ENCODE peak calls at places on chromosome 18, in seven cellular contexts. C is B cell, A is nephron progenitor cell, N is kidney epithelial cell, R is GM20000, U is IMR-90, F is AG09309. V is an unnamed sample.

GRCh38 chr18:8536226-8536625 is 73.0 kb upstream of the RAB12 start:
- DNase-seq in C (no peak), A (no peak), N (no peak), R (no peak), U (no peak), F (no peak), V (no peak)

GRCh38 chr18:80148316-80149199 is 39.5 kb downstream of the ADNP2 start:
- DNase-seq in C (peak), A (no peak), N (no peak), R (no peak), U (no peak), F (no peak), V (no peak)

GRCh38 chr18:63067939-63068338 is 251.6 kb downstream of the BCL2 start:
- DNase-seq in C (no peak), A (no peak), N (no peak), R (no peak), U (no peak), F (no peak), V (no peak)

GRCh38 chr18:26468931-26469340 is 79.4 kb downstream of the KCTD1 start:
- DNase-seq in C (peak), A (peak), N (no peak), R (peak), U (no peak), F (no peak), V (peak)

GRCh38 chr18:48663931-48664847 is 125.4 kb downstream of the CTIF start:
- DNase-seq in C (peak), A (peak), N (no peak), R (peak), U (peak), F (no peak), V (peak)

GRCh38 chr18:63262369-63263335 is 56.9 kb downstream of the BCL2 start:
- DNase-seq in C (no peak), A (no peak), N (no peak), R (no peak), U (no peak), F (no peak), V (no peak)

GRCh38 chr18:61606759-61607158 is 273.5 kb downstream of the CDH20 start:
- DNase-seq in C (no peak), A (peak), N (peak), R (no peak), U (peak), F (peak), V (no peak)

GRCh38 chr18:59268722-59269562 is 4.3 kb downstream of the RAX start:
- DNase-seq in C (peak), A (peak), N (no peak), R (peak), U (no peak), F (no peak), V (peak)

GRCh38 chr18:75727479-75727878 is 300.0 kb upstream of the SMIM21 start:
- DNase-seq in C (peak), A (peak), N (no peak), R (peak), U (peak), F (peak), V (peak)

GRCh38 chr18:3616142-3616541 is 166.2 kb downstream of the TGIF1 start:
- DNase-seq in C (no peak), A (no peak), N (no peak), R (no peak), U (no peak), F (no peak), V (no peak)

GRCh38 chr18:7987284-7987976 is 420.3 kb downstream of the PTPRM start:
- DNase-seq in C (no peak), A (no peak), N (no peak), R (no peak), U (peak), F (peak), V (no peak)

GRCh38 chr18:47772374-47773248 is 157.8 kb downstream of the SMAD2 start:
- DNase-seq in C (peak), A (peak), N (peak), R (peak), U (peak), F (peak), V (peak)

GRCh38 chr18:8232791-8233190 is 376.4 kb upstream of the RAB12 start:
- DNase-seq in C (no peak), A (no peak), N (no peak), R (no peak), U (no peak), F (no peak), V (no peak)

GRCh38 chr18:10234281-10234680 is 220.2 kb upstream of the APCDD1 start:
- DNase-seq in C (no peak), A (no peak), N (no peak), R (no peak), U (peak), F (no peak), V (no peak)

GRCh38 chr18:78113445-78113844 is 863.8 kb downstream of the GALR1 start:
- DNase-seq in C (no peak), A (no peak), N (no peak), R (no peak), U (no peak), F (no peak), V (no peak)

GRCh38 chr18:59279193-59279592 is 5.9 kb upstream of the RAX start:
- DNase-seq in C (no peak), A (no peak), N (no peak), R (no peak), U (no peak), F (peak), V (no peak)

GRCh38 chr18:519019-519879 is 18.7 kb upstream of the COLEC12 start:
- DNase-seq in C (no peak), A (no peak), N (no peak), R (peak), U (peak), F (no peak), V (peak)

GRCh38 chr18:40877096-40877495 is 1077.9 kb upstream of the PIK3C3 start:
- DNase-seq in C (no peak), A (no peak), N (peak), R (no peak), U (peak), F (no peak), V (no peak)

GRCh38 chr18:61308009-61308408 is 25.2 kb upstream of the CDH20 start:
- DNase-seq in C (no peak), A (no peak), N (no peak), R (no peak), U (no peak), F (no peak), V (no peak)

GRCh38 chr18:48293954-48294893 is 115.0 kb downstream of the ZBTB7C start:
- DNase-seq in C (no peak), A (no peak), N (no peak), R (no peak), U (no peak), F (no peak), V (no peak)

GRCh38 chr18:49886891-49887764 is 73.8 kb upstream of the ACAA2 start:
- DNase-seq in C (no peak), A (no peak), N (no peak), R (no peak), U (no peak), F (no peak), V (no peak)

GRCh38 chr18:8139127-8139591 is 470.1 kb upstream of the RAB12 start:
- DNase-seq in C (no peak), A (no peak), N (no peak), R (no peak), U (no peak), F (no peak), V (no peak)

GRCh38 chr18:9337875-9338274 is 3.3 kb downstream of the TWSG1 start:
- DNase-seq in C (no peak), A (no peak), N (no peak), R (peak), U (peak), F (no peak), V (peak)

GRCh38 chr18:56148373-56148772 is 490.0 kb downstream of the TXNL1 start:
- DNase-seq in C (no peak), A (no peak), N (peak), R (no peak), U (peak), F (peak), V (no peak)

GRCh38 chr18:8960740-8961657 is 141.5 kb upstream of the NDUFV2 start:
- DNase-seq in C (no peak), A (no peak), N (peak), R (no peak), U (peak), F (no peak), V (no peak)

GRCh38 chr18:48947102-48947501 is 3.7 kb downstream of the SMAD7 start:
- DNase-seq in C (no peak), A (no peak), N (no peak), R (no peak), U (no peak), F (no peak), V (no peak)

GRCh38 chr18:43013489-43013888 is 102.0 kb downstream of the RIT2 start:
- DNase-seq in C (no peak), A (no peak), N (no peak), R (no peak), U (no peak), F (no peak), V (no peak)

GRCh38 chr18:48857023-48857694 is 93.6 kb downstream of the SMAD7 start:
- DNase-seq in C (no peak), A (no peak), N (no peak), R (no peak), U (no peak), F (no peak), V (no peak)

GRCh38 chr18:13139885-13140450 is 78.6 kb upstream of the LDLRAD4 start:
- DNase-seq in C (no peak), A (no peak), N (no peak), R (no peak), U (no peak), F (no peak), V (no peak)
- TF ChIP-seq CTCF in C (no peak), A (no peak), N (no peak), R (peak), U (no peak), F (no peak), V (no peak)

GRCh38 chr18:1663879-1664705 is 759.4 kb downstream of the ADCYAP1 start:
- DNase-seq in C (peak), A (peak), N (no peak), R (peak), U (no peak), F (no peak), V (peak)
- TF ChIP-seq CTCF in C (peak), A (peak), N (peak), R (peak), U (peak), F (peak), V (peak)

GRCh38 chr18:45713239-45713638 is 10.7 kb upstream of the SLC14A1 start:
- DNase-seq in C (no peak), A (no peak), N (no peak), R (no peak), U (no peak), F (no peak), V (no peak)

GRCh38 chr18:45702871-45703270 is 21.1 kb upstream of the SLC14A1 start:
- DNase-seq in C (no peak), A (no peak), N (no peak), R (no peak), U (peak), F (no peak), V (no peak)

GRCh38 chr18:45708831-45709230 is 15.2 kb upstream of the SLC14A1 start:
- DNase-seq in C (no peak), A (no peak), N (no peak), R (no peak), U (no peak), F (no peak), V (no peak)
- TF ChIP-seq CTCF in C (no peak), A (no peak), N (no peak), R (no peak), U (no peak), F (no peak), V (no peak)

DNA sequence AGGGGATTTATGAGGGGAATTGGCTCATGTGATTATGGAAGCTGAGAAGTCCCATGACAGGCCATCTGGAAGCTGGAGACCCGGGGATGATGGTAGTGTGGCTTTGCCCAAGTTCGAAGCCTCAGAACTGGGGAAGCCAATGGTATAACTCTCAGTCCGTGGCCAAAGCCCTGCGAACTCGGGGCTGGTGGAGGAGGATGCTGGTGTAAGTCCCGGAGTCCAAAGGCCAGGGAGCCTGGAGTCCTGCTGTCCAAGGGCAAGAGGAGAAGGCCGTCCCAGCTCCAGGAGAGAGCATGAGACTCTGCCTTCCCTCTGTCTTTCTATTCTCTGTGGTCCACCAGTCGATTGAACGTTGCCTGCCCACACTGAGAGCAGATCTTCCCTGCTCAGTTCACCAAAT is 43.2 kb upstream of the CABLES1 start:
- DNase-seq in C (no peak), A (no peak), N (no peak), R (no peak), U (no peak), F (no peak), V (no peak)
- TF ChIP-seq CTCF in C (no peak), A (no peak), N (no peak), R (no peak), U (no peak), F (no peak), V (no peak)

GRCh38 chr18:67278984-67279383 is 237.5 kb downstream of the DSEL start:
- DNase-seq in C (no peak), A (no peak), N (no peak), R (no peak), U (no peak), F (no peak), V (no peak)

GRCh38 chr18:67280843-67281242 is 235.7 kb downstream of the DSEL start:
- DNase-seq in C (no peak), A (no peak), N (no peak), R (no peak), U (no peak), F (no peak), V (no peak)

GRCh38 chr18:67282796-67283195 is 233.7 kb downstream of the DSEL start:
- DNase-seq in C (no peak), A (no peak), N (no peak), R (no peak), U (peak), F (peak), V (no peak)

GRCh38 chr18:67285583-67285982 is 230.9 kb downstream of the DSEL start:
- DNase-seq in C (no peak), A (no peak), N (no peak), R (no peak), U (no peak), F (no peak), V (no peak)

DNA sequence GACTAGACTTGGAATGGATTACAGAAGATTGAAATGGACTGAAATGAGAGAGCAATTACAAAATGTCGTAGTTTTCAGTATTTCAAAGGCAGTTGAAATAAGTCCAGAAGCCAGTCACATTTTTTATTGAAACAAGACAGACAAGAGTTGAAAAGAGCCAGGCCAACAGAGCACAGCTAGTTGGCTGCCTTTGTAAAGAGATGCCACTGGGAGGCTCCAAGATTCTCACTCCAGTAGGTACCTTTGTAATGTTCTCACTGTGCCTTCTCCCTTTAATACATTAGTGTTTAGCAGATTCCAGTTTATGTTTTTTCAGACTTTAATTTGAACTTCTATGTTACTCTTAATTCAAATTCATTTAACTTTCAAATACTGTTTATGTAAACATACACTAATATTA is 234.8 kb downstream of the DSEL start:
- DNase-seq in C (no peak), A (no peak), N (no peak), R (no peak), U (no peak), F (no peak), V (no peak)
- TF ChIP-seq CTCF in C (no peak), A (no peak), N (no peak), R (no peak), U (no peak), F (no peak), V (no peak)